ENCODE peak calls at places on chromosomes 11 and 22, in seven cellular contexts. V is activated CD4-positive, alpha-beta T cell treated with anti-CD3 and anti-CD28 coated beads, Interleukin-2, amount 50 U/mL, for 24 hours; I is neural crest cell; R is HuH-7; Y is epithelial cell of proximal tubule; J is midbrain; M is stimulated activated naive B cell treated with anti-CD40 and anti-IgM and Interleukin-4, amounts not matched to agents 10 μg/mL and 1 μg/mL and 100 μg/mL, for 72 hours. X is an unnamed sample.

GRCh38 chr11:65802841-65803240 is 16.0 kb downstream of the OVOL1 start:
- DNase-seq in V (no peak), I (no peak), R (no peak), Y (no peak), J (no peak), M (no peak), X (no peak)

GRCh38 chr11:92978226-92979111 is 9.0 kb downstream of the MTNR1B start:
- DNase-seq in V (no peak), I (no peak), R (no peak), Y (no peak), J (no peak), M (no peak), X (no peak)

GRCh38 chr11:61467609-61468401 is 37.9 kb downstream of the SDHAF2 start:
- DNase-seq in V (no peak), I (no peak), R (no peak), Y (no peak), J (no peak), M (no peak), X (no peak)

GRCh38 chr22:49882519-49883293 is 29.1 kb downstream of the ZBED4 start:
- DNase-seq in V (no peak), I (no peak), R (no peak), Y (no peak), J (no peak), M (no peak), X (peak)

GRCh38 chr11:16605440-16605970 is 132.9 kb upstream of the C11orf58 start:
- DNase-seq in V (no peak), I (peak), R (no peak), Y (no peak), J (peak), M (no peak), X (no peak)

GRCh38 chr11:12274558-12275197 is 102.7 kb upstream of the PARVA start:
- DNase-seq in V (no peak), I (no peak), R (no peak), Y (no peak), J (no peak), M (no peak), X (no peak)

GRCh38 chr11:33507967-33508366 is 192.7 kb downstream of the C11orf91 start:
- DNase-seq in V (no peak), I (no peak), R (peak), Y (no peak), J (no peak), M (no peak), X (no peak)

GRCh38 chr22:44723801-44724200 is 21.8 kb downstream of the PRR5 start:
- DNase-seq in V (no peak), I (no peak), R (peak), Y (no peak), J (no peak), M (no peak), X (peak)

GRCh38 chr11:122150484-122151124 is 34.6 kb upstream of the BLID start:
- DNase-seq in V (no peak), I (no peak), R (peak), Y (no peak), J (no peak), M (no peak), X (no peak)

GRCh38 chr11:17386331-17387084 is 2.0 kb downstream of the KCNJ11 start:
- DNase-seq in V (peak), I (peak), R (peak), Y (no peak), J (peak), M (no peak), X (peak)

GRCh38 chr11:32137263-32137662 is 46.4 kb downstream of the RCN1 start:
- DNase-seq in V (no peak), I (no peak), R (no peak), Y (peak), J (no peak), M (no peak), X (no peak)

GRCh38 chr11:22711880-22712279 is 45.5 kb downstream of the GAS2 start:
- DNase-seq in V (no peak), I (no peak), R (no peak), Y (no peak), J (no peak), M (no peak), X (no peak)

GRCh38 chr11:23359297-23359696 is 499.0 kb upstream of the CCDC179 start:
- DNase-seq in V (no peak), I (no peak), R (no peak), Y (no peak), J (no peak), M (no peak), X (no peak)

GRCh38 chr11:123238297-123238696 is 43.2 kb upstream of the CLMP start:
- DNase-seq in V (no peak), I (no peak), R (no peak), Y (no peak), J (no peak), M (no peak), X (no peak)

X was measured in cerebellar cortex.